ENCODE peak calls at places on chromosomes 13 and 19, in five cellular contexts. One of them, this sample, is unnamed.

GRCh38 chr13:64912141-64912540 is 2318.0 kb downstream of the PCDH9 start:
- DNase-seq in spleen: no peak
- DNase-seq in nephron progenitor cell: no peak
- DNase-seq in neural crest cell: no peak
- DNase-seq in testis: no peak
- DNase-seq in this sample: no peak

GRCh38 chr13:110102053-110102452 is 204.9 kb downstream of the COL4A1 start:
- DNase-seq in spleen: no peak
- DNase-seq in testis: no peak
- DNase-seq in neural crest cell: no peak
- DNase-seq in nephron progenitor cell: no peak
- DNase-seq in this sample: no peak

GRCh38 chr19:3565177-3565576 is 7.6 kb upstream of the HMG20B start:
- DNase-seq in neural crest cell: no peak
- DNase-seq in nephron progenitor cell: no peak
- DNase-seq in spleen: no peak
- DNase-seq in testis: no peak
- DNase-seq in this sample: no peak

GRCh38 chr13:34993470-34993869 is 51.4 kb downstream of the NBEA start:
- DNase-seq in nephron progenitor cell: no peak
- DNase-seq in neural crest cell: no peak
- DNase-seq in spleen: no peak
- DNase-seq in testis: no peak
- DNase-seq in this sample: no peak

GRCh38 chr13:79937311-79938243 is 403.3 kb downstream of the SPRY2 start:
- DNase-seq in testis: no peak
- DNase-seq in nephron progenitor cell: no peak
- DNase-seq in neural crest cell: no peak
- DNase-seq in spleen: no peak
- DNase-seq in this sample: no peak

GRCh38 chr19:49857061-49857833 is 6.3 kb downstream of the PTOV1 start:
- DNase-seq in neural crest cell: no peak
- DNase-seq in nephron progenitor cell: no peak
- DNase-seq in testis: no peak
- DNase-seq in spleen: no peak
- DNase-seq in this sample: no peak

GRCh38 chr19:39264306-39265290 is 3.6 kb upstream of the IFNL2 start:
- DNase-seq in testis: peak
- DNase-seq in nephron progenitor cell: peak
- DNase-seq in spleen: peak
- DNase-seq in neural crest cell: peak
- DNase-seq in this sample: no peak

GRCh38 chr19:5627395-5627904 is 4.6 kb downstream of the SAFB start:
- DNase-seq in nephron progenitor cell: peak
- DNase-seq in spleen: peak
- DNase-seq in neural crest cell: peak
- DNase-seq in testis: peak
- DNase-seq in this sample: no peak

GRCh38 chr13:77994166-77994565 is 75.5 kb upstream of the EDNRB start:
- DNase-seq in nephron progenitor cell: no peak
- DNase-seq in spleen: no peak
- DNase-seq in neural crest cell: no peak
- DNase-seq in testis: no peak
- DNase-seq in this sample: no peak

GRCh38 chr19:37936166-37936565 is 29.2 kb downstream of the SIPA1L3 start:
- DNase-seq in neural crest cell: no peak
- DNase-seq in spleen: peak
- DNase-seq in nephron progenitor cell: no peak
- DNase-seq in testis: no peak
- DNase-seq in this sample: no peak

GRCh38 chr13:108609353-108609752 is 20.1 kb upstream of the MYO16 start:
- DNase-seq in nephron progenitor cell: no peak
- DNase-seq in testis: peak
- DNase-seq in neural crest cell: no peak
- DNase-seq in spleen: no peak
- DNase-seq in this sample: no peak

GRCh38 chr19:39275578-39275977 is 7.4 kb downstream of the IFNL2 start:
- DNase-seq in testis: no peak
- DNase-seq in neural crest cell: no peak
- DNase-seq in nephron progenitor cell: no peak
- DNase-seq in spleen: peak
- DNase-seq in this sample: no peak

GRCh38 chr19:41872384-41872774 is 4.7 kb upstream of the CD79A start:
- DNase-seq in spleen: no peak
- DNase-seq in testis: no peak
- DNase-seq in nephron progenitor cell: no peak
- DNase-seq in neural crest cell: no peak
- DNase-seq in this sample: no peak

GRCh38 chr13:94764576-94765321 is 52.4 kb upstream of the SOX21 start:
- DNase-seq in spleen: no peak
- DNase-seq in neural crest cell: no peak
- DNase-seq in nephron progenitor cell: no peak
- DNase-seq in testis: no peak
- DNase-seq in this sample: no peak

GRCh38 chr19:19459099-19459498 is 53.6 kb downstream of the GATAD2A start:
- DNase-seq in testis: no peak
- DNase-seq in nephron progenitor cell: no peak
- DNase-seq in neural crest cell: no peak
- DNase-seq in spleen: no peak
- DNase-seq in this sample: no peak

GRCh38 chr13:80374453-80374852 is 33.5 kb upstream of the SPRY2 start:
- DNase-seq in nephron progenitor cell: no peak
- DNase-seq in neural crest cell: no peak
- DNase-seq in spleen: no peak
- DNase-seq in testis: peak
- DNase-seq in this sample: no peak

GRCh38 chr19:1019980-1020867 is 699 bp downstream of the TMEM259 start:
- DNase-seq in spleen: peak
- DNase-seq in nephron progenitor cell: peak
- DNase-seq in testis: peak
- DNase-seq in neural crest cell: no peak
- DNase-seq in this sample: no peak

GRCh38 chr19:33686687-33687541 is 65.2 kb downstream of the CHST8 start:
- DNase-seq in neural crest cell: no peak
- DNase-seq in nephron progenitor cell: no peak
- DNase-seq in spleen: peak
- DNase-seq in testis: no peak
- DNase-seq in this sample: no peak

GRCh38 chr13:33351324-33351723 is 65.8 kb upstream of the STARD13 start:
- DNase-seq in spleen: no peak
- DNase-seq in testis: no peak
- DNase-seq in nephron progenitor cell: no peak
- DNase-seq in neural crest cell: no peak
- DNase-seq in this sample: no peak

GRCh38 chr19:10544753-10545251 is 1.1 kb downstream of the ATG4D start:
- DNase-seq in spleen: peak
- DNase-seq in testis: no peak
- DNase-seq in neural crest cell: no peak
- DNase-seq in nephron progenitor cell: no peak
- DNase-seq in this sample: no peak

GRCh38 chr19:43966079-43966694 is 15.2 kb downstream of the ZNF221 start:
- DNase-seq in testis: no peak
- DNase-seq in nephron progenitor cell: no peak
- DNase-seq in neural crest cell: no peak
- DNase-seq in spleen: no peak
- DNase-seq in this sample: no peak

GRCh38 chr13:34513526-34513925 is 428.5 kb upstream of the NBEA start:
- DNase-seq in nephron progenitor cell: no peak
- DNase-seq in spleen: no peak
- DNase-seq in testis: no peak
- DNase-seq in neural crest cell: no peak
- DNase-seq in this sample: no peak

GRCh38 chr13:46686171-46686570 is 110.8 kb downstream of the ESD start:
- DNase-seq in nephron progenitor cell: no peak
- DNase-seq in neural crest cell: no peak
- DNase-seq in testis: no peak
- DNase-seq in spleen: no peak
- DNase-seq in this sample: no peak

GRCh38 chr13:64925284-64925683 is 2304.9 kb downstream of the PCDH9 start:
- DNase-seq in neural crest cell: peak
- DNase-seq in spleen: no peak
- DNase-seq in testis: no peak
- DNase-seq in nephron progenitor cell: peak
- DNase-seq in this sample: peak

GRCh38 chr19:43439183-43440063 is 24.7 kb downstream of the TEX101 start:
- DNase-seq in neural crest cell: no peak
- DNase-seq in nephron progenitor cell: no peak
- DNase-seq in spleen: no peak
- DNase-seq in testis: no peak
- DNase-seq in this sample: no peak

GRCh38 chr19:40584007-40584406 is 7.3 kb downstream of the SHKBP1 start:
- DNase-seq in nephron progenitor cell: no peak
- DNase-seq in neural crest cell: no peak
- DNase-seq in spleen: peak
- DNase-seq in testis: no peak
- DNase-seq in this sample: no peak

GRCh38 chr19:55253264-55253663 is 5.6 kb downstream of the PPP6R1 start:
- DNase-seq in neural crest cell: no peak
- DNase-seq in spleen: peak
- DNase-seq in nephron progenitor cell: no peak
- DNase-seq in testis: no peak
- DNase-seq in this sample: no peak

GRCh38 chr19:55251296-55252081 is 7.3 kb downstream of the PPP6R1 start:
- DNase-seq in testis: no peak
- DNase-seq in spleen: peak
- DNase-seq in neural crest cell: no peak
- DNase-seq in nephron progenitor cell: no peak
- DNase-seq in this sample: no peak

GRCh38 chr19:55253842-55254624 is 4.8 kb downstream of the PPP6R1 start:
- DNase-seq in nephron progenitor cell: no peak
- DNase-seq in testis: no peak
- DNase-seq in neural crest cell: no peak
- DNase-seq in spleen: peak
- DNase-seq in this sample: no peak

GRCh38 chr19:55254625-55254977 is 4.2 kb downstream of the PPP6R1 start:
- DNase-seq in testis: no peak
- DNase-seq in neural crest cell: no peak
- DNase-seq in nephron progenitor cell: no peak
- DNase-seq in spleen: no peak
- DNase-seq in this sample: no peak

GRCh38 chr19:55252760-55253159 is 6.1 kb downstream of the PPP6R1 start:
- DNase-seq in spleen: peak
- DNase-seq in testis: no peak
- DNase-seq in neural crest cell: no peak
- DNase-seq in nephron progenitor cell: no peak
- DNase-seq in this sample: no peak
- TF ChIP-seq CTCF in spleen: no peak
- TF ChIP-seq CTCF in testis: no peak
- TF ChIP-seq CTCF in neural crest cell: no peak
- TF ChIP-seq CTCF in nephron progenitor cell: no peak
- TF ChIP-seq CTCF in this sample: no peak

DNA sequence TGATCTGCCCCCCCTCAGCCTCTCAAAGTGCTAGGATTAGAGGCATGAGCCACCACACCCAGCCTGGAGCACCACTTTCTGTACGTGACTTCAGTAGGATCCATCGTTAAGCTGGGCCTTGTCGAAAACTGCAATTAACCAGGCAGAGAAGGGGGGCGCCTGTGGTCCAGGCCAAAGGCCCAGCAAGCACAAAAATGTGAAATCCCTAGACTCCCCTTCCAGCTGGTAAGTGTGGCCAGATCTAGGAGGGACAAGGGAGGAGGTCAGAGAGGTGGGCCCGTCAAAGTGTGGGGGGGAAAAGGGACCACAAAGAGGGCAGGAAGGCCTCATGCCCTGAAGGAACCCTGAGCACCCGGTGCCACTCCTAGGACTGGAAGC is 13.8 kb downstream of the DDX39A start:
- DNase-seq in nephron progenitor cell: no peak
- DNase-seq in neural crest cell: no peak
- DNase-seq in spleen: no peak
- DNase-seq in testis: no peak
- DNase-seq in this sample: no peak
- TF ChIP-seq CTCF in nephron progenitor cell: no peak
- TF ChIP-seq CTCF in neural crest cell: no peak
- TF ChIP-seq CTCF in spleen: no peak
- TF ChIP-seq CTCF in testis: no peak
- TF ChIP-seq CTCF in this sample: no peak

DNA sequence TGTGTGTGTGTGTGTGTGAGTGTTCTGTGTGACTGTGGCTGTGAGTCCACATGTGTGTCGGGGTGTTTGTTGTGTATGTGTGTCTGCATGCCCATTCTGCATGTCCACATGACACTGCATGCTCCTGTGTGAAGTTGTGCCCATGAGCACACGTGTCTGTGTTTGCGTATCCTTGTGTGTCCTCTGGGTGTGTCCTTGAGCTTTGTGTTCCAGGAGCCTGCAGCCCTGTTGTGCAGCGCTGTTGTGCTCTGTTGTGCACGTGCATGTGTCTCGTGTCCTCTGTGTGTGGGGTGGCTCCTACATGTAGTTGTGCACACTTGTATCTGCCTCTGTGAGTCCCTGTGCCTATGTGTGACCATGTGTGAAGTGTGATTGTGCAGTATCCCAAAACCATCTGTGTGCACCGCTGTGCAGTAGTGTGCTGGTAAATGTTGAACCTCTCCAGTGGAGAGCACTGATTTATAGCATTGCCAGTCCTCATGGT is 2.2 kb upstream of the ARHGEF18 start:
- DNase-seq in spleen: peak
- DNase-seq in nephron progenitor cell: no peak
- DNase-seq in neural crest cell: no peak
- DNase-seq in testis: no peak
- DNase-seq in this sample: no peak
- TF ChIP-seq CTCF in spleen: no peak
- TF ChIP-seq CTCF in nephron progenitor cell: no peak
- TF ChIP-seq CTCF in neural crest cell: no peak
- TF ChIP-seq CTCF in testis: no peak
- TF ChIP-seq CTCF in this sample: no peak

GRCh38 chr19:14097532-14098151 is 7.1 kb upstream of the SAMD1 start:
- DNase-seq in spleen: no peak
- DNase-seq in nephron progenitor cell: no peak
- DNase-seq in testis: no peak
- DNase-seq in neural crest cell: no peak
- DNase-seq in this sample: no peak
- TF ChIP-seq CTCF in spleen: no peak
- TF ChIP-seq CTCF in nephron progenitor cell: no peak
- TF ChIP-seq CTCF in testis: no peak
- TF ChIP-seq CTCF in neural crest cell: peak
- TF ChIP-seq CTCF in this sample: no peak

DNA sequence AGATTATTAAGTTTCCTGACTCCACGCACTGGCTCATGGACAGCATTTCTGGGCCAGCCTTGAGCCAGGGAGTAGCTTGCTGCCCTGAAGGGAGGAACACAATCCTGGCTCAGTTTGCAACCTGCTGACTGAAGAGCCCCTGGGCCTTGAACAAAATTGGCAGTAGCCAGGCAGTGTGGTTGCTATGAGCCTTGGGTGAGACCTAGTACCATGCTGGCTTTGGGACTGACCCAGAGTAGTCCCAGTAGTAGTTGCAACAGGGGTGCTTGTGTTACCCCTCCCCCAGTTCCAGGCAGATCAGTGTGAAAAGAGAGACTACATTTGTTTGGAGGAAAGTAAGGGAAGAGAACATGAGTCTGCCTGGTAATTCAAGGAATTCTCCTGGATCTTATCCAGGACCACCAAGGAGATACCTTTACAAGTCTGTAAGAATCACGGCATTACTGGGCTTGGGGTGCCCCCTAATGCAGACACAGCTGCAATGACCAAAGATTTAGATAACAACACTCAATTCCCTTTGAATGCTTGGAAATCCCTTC is 22.0 kb downstream of the ITGBL1 start:
- DNase-seq in neural crest cell: peak
- DNase-seq in nephron progenitor cell: peak
- DNase-seq in testis: no peak
- DNase-seq in spleen: no peak
- DNase-seq in this sample: no peak
- TF ChIP-seq CTCF in neural crest cell: peak
- TF ChIP-seq CTCF in nephron progenitor cell: peak
- TF ChIP-seq CTCF in testis: no peak
- TF ChIP-seq CTCF in spleen: no peak
- TF ChIP-seq CTCF in this sample: peak